ENCODE peak calls at places on chromosomes 7 and 10, in six cellular contexts. F is breast epithelium; G is hepatocyte; V is astrocyte; Z is CD4-positive, CD25-positive, alpha-beta regulatory T cell; U is left ventricle myocardium inferior. S is an unnamed sample. For H3K36me3, the result is how much of the 10 kb centered on the place peaks cover.

GRCh38 chr10:58017719-58018367 is 249.9 kb downstream of the IPMK start:
- DNase-seq in F (no peak), G (no peak), V (peak), Z (no peak), U (no peak), S (no peak)

GRCh38 chr7:82230826-82231581 is 212.6 kb downstream of the CACNA2D1 start:
- DNase-seq in F (no peak), G (no peak), V (no peak), Z (no peak), U (no peak), S (no peak)

GRCh38 chr7:139930286-139930965 is 101.4 kb downstream of the TBXAS1 start:
- DNase-seq in F (no peak), G (no peak), V (no peak), Z (no peak), U (no peak), S (no peak)

GRCh38 chr10:5581670-5582566 is 57.2 kb downstream of the CALML3 start:
- DNase-seq in F (no peak), G (no peak), V (no peak), Z (no peak), U (no peak), S (no peak)

GRCh38 chr7:22793593-22794462 is 28.8 kb downstream of the TOMM7 start:
- DNase-seq in F (no peak), G (no peak), V (peak), Z (no peak), U (no peak), S (no peak)

GRCh38 chr7:36048902-36049240 is 104.2 kb upstream of the EEPD1 start:
- DNase-seq in F (no peak), G (no peak), V (peak), Z (no peak), U (no peak), S (no peak)

GRCh38 chr7:38506004-38506403 is 125.2 kb downstream of the AMPH start:
- DNase-seq in F (no peak), G (no peak), V (no peak), Z (no peak), U (no peak), S (no peak)

GRCh38 chr7:129923709-129924108 is 29.1 kb downstream of the UBE2H start:
- DNase-seq in F (no peak), G (no peak), V (peak), Z (no peak), U (no peak), S (no peak)

GRCh38 chr10:17512341-17513001 is 58.1 kb upstream of the ST8SIA6 start:
- DNase-seq in F (peak), G (peak), V (peak), Z (no peak), U (peak), S (no peak)

GRCh38 chr10:22427890-22428571 is 82.7 kb downstream of the SPAG6 start:
- DNase-seq in F (no peak), G (peak), V (peak), Z (no peak), U (no peak), S (no peak)

GRCh38 chr7:118478931-118479330 is 254.4 kb downstream of the ANKRD7 start:
- DNase-seq in F (no peak), G (no peak), V (no peak), Z (no peak), U (no peak), S (no peak)

DNA sequence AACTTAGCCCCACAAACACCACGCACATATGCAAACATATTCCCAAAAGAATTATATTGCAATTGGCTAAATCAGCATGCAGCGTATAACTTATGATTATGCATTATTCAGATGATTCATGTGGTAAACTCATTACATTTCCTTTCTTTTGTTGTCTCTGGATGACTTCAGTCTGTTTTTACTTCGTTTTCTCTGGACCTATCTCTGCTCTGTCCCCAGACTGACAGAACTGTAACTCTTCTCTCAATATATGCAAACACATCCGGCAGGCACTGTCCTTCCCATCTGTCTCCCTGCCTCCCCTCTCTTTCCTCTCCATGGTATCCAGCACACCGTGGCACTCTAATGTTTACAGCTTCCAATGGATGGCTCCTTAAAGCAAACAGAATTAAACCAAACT is 6.1 kb upstream of the BAZ1B start:
- DNase-seq in F (no peak), G (no peak), V (no peak), Z (no peak), U (no peak), S (no peak)
- H3K27ac ChIP-seq in F (no peak), G (no peak), V (peak), Z (no peak), U (no peak), S (no peak)

DNA sequence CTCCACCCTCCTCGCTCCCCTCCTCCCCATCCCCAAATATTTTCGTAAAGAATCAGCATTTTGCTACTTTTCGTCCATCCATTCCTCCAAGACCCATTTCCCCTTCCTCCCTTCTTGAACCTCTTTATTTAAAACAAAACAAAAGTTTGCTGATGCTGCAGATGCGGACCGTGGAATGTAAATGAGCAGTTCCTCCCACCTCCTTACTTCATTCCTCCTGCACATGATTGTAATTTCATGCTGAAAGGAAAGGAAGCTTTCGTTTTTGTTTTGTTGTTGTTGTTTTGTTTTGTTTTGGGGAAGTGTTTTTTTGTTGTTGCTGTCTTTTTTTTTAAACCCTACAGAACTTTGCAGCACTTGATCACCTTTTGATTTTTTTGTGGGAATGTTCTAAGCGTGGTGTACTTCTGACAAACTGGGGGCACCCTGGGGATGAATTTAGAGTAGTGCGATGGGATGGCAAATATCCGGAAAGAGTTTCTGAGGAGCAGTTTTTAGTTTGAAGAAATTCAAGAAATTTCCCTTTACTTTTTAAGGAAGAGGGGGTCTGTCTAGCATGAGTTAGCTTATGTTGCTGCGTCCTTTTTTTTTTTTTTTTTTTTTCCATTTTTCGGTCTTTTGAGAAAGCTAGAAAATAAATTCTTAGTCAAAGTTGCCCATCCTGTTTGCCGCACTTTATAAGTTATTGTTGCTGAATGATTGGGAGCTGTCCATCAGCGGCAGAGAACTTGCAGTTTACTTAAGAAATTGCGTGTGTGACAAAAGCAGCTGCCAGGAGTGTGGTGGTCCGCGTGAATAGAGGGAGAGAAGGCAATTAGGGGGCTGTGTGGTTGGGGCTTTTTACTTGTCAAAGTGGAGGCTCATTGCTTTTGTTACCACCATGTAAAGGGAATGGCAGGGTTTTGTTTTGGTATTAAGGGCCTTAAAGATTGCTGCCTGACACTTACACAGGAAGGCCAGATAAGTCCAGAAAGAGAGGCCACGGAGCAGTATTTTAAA is 177.5 kb downstream of the TCF7L2 start:
- DNase-seq in F (no peak), G (no peak), V (no peak), Z (no peak), U (no peak), S (no peak)
- H3K4me3 ChIP-seq in F (peak), G (no peak), V (peak), Z (no peak), U (peak), S (no peak)

GRCh38 chr10:132383026-132383565 is 13.9 kb upstream of the PWWP2B start:
- DNase-seq in F (no peak), G (no peak), V (no peak), Z (no peak), U (no peak), S (no peak)

GRCh38 chr10:132384618-132385510 is 12.1 kb upstream of the PWWP2B start:
- DNase-seq in F (no peak), G (no peak), V (no peak), Z (no peak), U (no peak), S (no peak)

GRCh38 chr10:132383751-132384181 is 13.2 kb upstream of the PWWP2B start:
- DNase-seq in F (no peak), G (no peak), V (no peak), Z (no peak), U (no peak), S (no peak)

GRCh38 chr10:132382231-132382922 is 14.6 kb upstream of the PWWP2B start:
- DNase-seq in F (no peak), G (no peak), V (peak), Z (no peak), U (no peak), S (no peak)

DNA sequence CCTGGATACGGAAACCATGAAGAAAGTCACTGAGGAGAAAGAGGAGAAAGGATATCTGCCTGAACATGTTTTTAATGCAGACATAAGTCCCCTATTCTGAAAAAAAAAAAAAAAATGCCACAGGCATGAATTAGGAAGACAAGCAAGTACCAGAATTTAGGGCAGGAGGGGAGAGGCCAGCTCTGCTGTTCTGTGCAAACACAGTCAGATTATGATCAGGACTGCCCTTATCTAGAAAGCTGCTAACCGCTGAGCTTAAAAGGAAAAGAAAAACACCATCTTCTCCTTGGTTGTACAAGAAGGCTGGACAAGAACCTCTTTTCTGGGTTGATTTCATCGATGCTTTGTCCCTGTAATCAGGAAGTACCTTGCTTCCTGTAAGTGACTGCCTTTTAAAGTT is 15.3 kb upstream of the PWWP2B start:
- DNase-seq in F (no peak), G (no peak), V (no peak), Z (no peak), U (no peak), S (no peak)
- H3K36me3 ChIP-seq in F (under half), G (under half), V (under half), Z (under half), U (under half), S (under half)

GRCh38 chr7:51315393-51316261 is 982 bp downstream of the COBL start:
- DNase-seq in F (peak), G (peak), V (peak), Z (no peak), U (peak), S (no peak)
- H3K27ac ChIP-seq in F (peak), G (peak), V (no peak), Z (no peak), U (peak), S (no peak)

GRCh38 chr7:159200421-159200820 is 55.8 kb upstream of the VIPR2 start:
- DNase-seq in F (no peak), G (no peak), V (no peak), Z (no peak), U (no peak), S (no peak)

GRCh38 chr7:159205833-159206232 is 61.2 kb upstream of the VIPR2 start:
- DNase-seq in F (no peak), G (no peak), V (no peak), Z (no peak), U (no peak), S (no peak)

GRCh38 chr7:159207398-159207797 is 62.7 kb upstream of the VIPR2 start:
- DNase-seq in F (no peak), G (no peak), V (no peak), Z (peak), U (no peak), S (no peak)

GRCh38 chr7:159201722-159202330 is 57.2 kb upstream of the VIPR2 start:
- DNase-seq in F (no peak), G (no peak), V (no peak), Z (no peak), U (no peak), S (no peak)

DNA sequence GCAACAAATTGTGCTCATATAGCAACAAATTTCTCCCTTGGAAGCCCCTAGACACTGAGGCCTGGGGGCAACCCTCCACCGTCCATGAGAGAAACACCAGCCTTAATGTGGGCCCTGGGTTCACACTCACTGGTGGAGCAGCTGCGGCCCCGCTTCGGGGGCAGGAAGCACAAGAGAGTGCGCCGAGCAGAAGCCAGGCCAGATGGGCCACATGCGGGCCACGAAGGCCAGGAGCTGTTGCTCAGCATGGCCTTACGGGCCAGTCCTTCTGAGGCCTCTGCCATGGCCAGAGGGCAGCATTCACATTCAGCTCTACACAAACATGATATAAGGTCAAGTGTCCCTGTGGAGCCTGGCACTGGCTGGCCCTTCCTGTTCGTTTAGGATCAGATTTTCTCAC is 60.0 kb upstream of the VIPR2 start:
- DNase-seq in F (no peak), G (no peak), V (no peak), Z (no peak), U (no peak), S (no peak)
- H3K4me3 ChIP-seq in F (no peak), G (no peak), V (no peak), Z (no peak), U (no peak), S (no peak)

GRCh38 chr10:97656777-97657176 is 16.3 kb downstream of the PI4K2A start:
- DNase-seq in F (no peak), G (no peak), V (no peak), Z (no peak), U (no peak), S (no peak)
- H3K36me3 ChIP-seq in F (under half), G (under half), V (under half), Z (half or more), U (half or more), S (under half)

GRCh38 chr7:70925411-70926115 is 206.4 kb upstream of the GALNT17 start:
- DNase-seq in F (no peak), G (no peak), V (no peak), Z (no peak), U (no peak), S (no peak)

GRCh38 chr7:70919491-70920073 is 212.4 kb upstream of the GALNT17 start:
- DNase-seq in F (no peak), G (peak), V (no peak), Z (no peak), U (no peak), S (no peak)

GRCh38 chr7:70920886-70921285 is 211.1 kb upstream of the GALNT17 start:
- DNase-seq in F (no peak), G (peak), V (no peak), Z (no peak), U (no peak), S (no peak)

DNA sequence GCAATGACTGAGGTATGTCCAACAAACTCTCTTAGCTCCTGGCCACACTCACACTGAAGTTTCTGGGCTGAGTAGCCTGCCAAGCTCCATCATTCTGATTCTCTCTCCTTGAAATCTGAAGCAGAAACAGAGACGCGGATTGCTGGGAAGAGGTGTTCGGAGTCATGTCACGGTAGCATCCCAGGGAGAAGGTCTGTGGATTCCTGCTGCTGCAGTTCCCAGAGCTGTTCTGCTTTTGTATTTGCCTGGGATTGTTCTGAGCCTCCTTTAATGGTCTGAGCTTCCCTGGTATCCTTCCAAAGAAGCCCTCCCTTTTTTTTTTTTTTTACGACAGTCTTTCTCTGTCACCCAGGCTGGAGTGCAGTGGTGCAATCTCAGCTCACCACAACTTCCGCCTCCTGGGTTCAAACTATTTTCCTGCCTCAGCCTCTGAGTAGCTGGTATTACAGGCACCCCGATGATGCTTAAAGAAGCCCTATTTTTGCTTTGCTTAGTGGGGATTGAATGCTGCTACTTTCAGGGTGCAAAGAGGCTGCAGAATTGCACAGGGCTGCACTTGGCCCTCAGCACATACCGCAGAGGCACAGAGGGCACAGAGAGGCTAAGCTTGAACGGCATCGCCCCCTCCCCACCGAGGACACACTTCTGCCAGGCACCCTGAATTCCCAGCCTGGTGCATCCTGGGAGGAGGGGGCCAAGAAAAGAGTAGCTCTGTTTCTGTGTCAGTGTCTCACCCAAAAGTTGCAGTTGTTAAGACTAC is 208.7 kb upstream of the GALNT17 start:
- DNase-seq in F (no peak), G (peak), V (no peak), Z (no peak), U (no peak), S (no peak)
- H3K27ac ChIP-seq in F (no peak), G (no peak), V (no peak), Z (no peak), U (no peak), S (no peak)

S was measured in naive thymus-derived CD4-positive, alpha-beta T cell.